ENCODE peak calls at places on chromosomes 16 and 17, in nine cellular contexts. B is effector memory CD4-positive, alpha-beta T cell; T is lower lobe of right lung; O is fibroblast of mammary gland; Z is NCI-H510A treated with DMSO at 0.1 percent for 48 hours; S is mesothelial cell of epicardium; J is non-pigmented ciliary epithelial cell; D is activated CD8-positive, alpha-beta T cell treated with anti-CD3 and anti-CD28 coated beads for 36 hours; L is HFF-Myc. N is an unnamed sample.

GRCh38 chr17:82696259-82696658 is 2.2 kb downstream of the RAB40B start:
- DNase-seq in O (no peak), L (no peak), S (no peak), T (no peak), Z (no peak), B (no peak), D (no peak), J (no peak), N (no peak)

GRCh38 chr17:8398980-8399379 is 1.4 kb upstream of the RNF222 start:
- DNase-seq in O (no peak), D (no peak), Z (no peak), S (no peak), L (no peak), T (no peak), J (no peak), B (no peak), N (no peak)

GRCh38 chr17:6543079-6544010 is 13.0 kb downstream of the PITPNM3 start:
- DNase-seq in L (no peak), S (no peak), Z (no peak), T (peak; percentile 19), J (no peak), D (no peak), B (no peak), O (no peak), N (no peak)

GRCh38 chr16:30794634-30795033 is 7.6 kb upstream of the ZNF629 start:
- DNase-seq in J (no peak), S (no peak), D (no peak), O (no peak), L (no peak), B (no peak), Z (no peak), T (no peak), N (no peak)

GRCh38 chr17:78739331-78739853 is 42.7 kb downstream of the CYTH1 start:
- DNase-seq in L (no peak), D (no peak), B (no peak), Z (no peak), J (no peak), T (no peak), S (no peak), O (no peak), N (no peak)

GRCh38 chr17:51700011-51700760 is 439.8 kb downstream of the UTP18 start:
- DNase-seq in J (no peak), D (no peak), L (no peak), S (no peak), O (no peak), T (no peak), Z (no peak), B (no peak), N (no peak)

GRCh38 chr16:75703341-75703740 is 2.1 kb upstream of the DUXB start:
- DNase-seq in S (no peak), O (peak; percentile 59), J (peak; percentile 8), T (no peak), L (no peak), B (no peak), D (no peak), Z (no peak), N (peak; percentile 15)

GRCh38 chr16:4653981-4654380 is 29.4 kb downstream of the MGRN1 start:
- DNase-seq in D (no peak), T (peak; percentile 88), S (no peak), B (no peak), O (no peak), J (no peak), L (no peak), Z (no peak), N (no peak)

GRCh38 chr17:3964203-3965122 is at the start of gene ATP2A3:
- DNase-seq in J (no peak), T (peak; percentile 61), L (no peak), O (no peak), D (peak; percentile 80), Z (peak; percentile 81), S (no peak), B (peak; percentile 55), N (no peak)

GRCh38 chr16:5865231-5865630 is 767.6 kb upstream of the EEF2KMT start:
- DNase-seq in Z (no peak), D (no peak), J (no peak), S (no peak), B (no peak), T (no peak), O (no peak), L (no peak), N (no peak)

GRCh38 chr17:34979650-34980352 is 511 bp upstream of the LIG3 start:
- DNase-seq in S (no peak), D (no peak), T (no peak), O (peak; percentile 51), J (no peak), B (no peak), L (no peak), Z (peak; percentile 22), N (peak; percentile 22)

GRCh38 chr17:79622201-79622601 is 11.3 kb upstream of the RBFOX3 start:
- DNase-seq in D (no peak), S (peak; percentile 28), L (no peak), O (no peak), B (no peak), J (no peak), Z (no peak), T (peak; percentile 18), N (no peak)

GRCh38 chr16:56841233-56841632 is 23.8 kb upstream of the SLC12A3 start:
- DNase-seq in J (no peak), B (no peak), Z (no peak), D (no peak), S (no peak), L (peak; percentile 71), T (no peak), O (peak; percentile 83), N (peak; percentile 69)

GRCh38 chr17:57350266-57350665 is 93.9 kb downstream of the MSI2 start:
- DNase-seq in Z (no peak), J (no peak), S (no peak), D (no peak), O (no peak), T (no peak), B (no peak), L (no peak), N (peak; percentile 70)

GRCh38 chr17:9021158-9021984 is at the start of gene NTN1:
- DNase-seq in Z (no peak), B (peak; percentile 25), D (peak; percentile 72), J (no peak), L (no peak), S (peak; percentile 69), T (peak; percentile 58), O (peak; percentile 15), N (peak; percentile 13)

GRCh38 chr17:78736526-78737079 is 45.5 kb downstream of the CYTH1 start:
- DNase-seq in O (peak; percentile 35), T (peak; percentile 93), B (peak; percentile 72), S (no peak), Z (peak; percentile 82), D (peak; percentile 74), L (no peak), J (no peak), N (no peak)

GRCh38 chr17:4344926-4345325 is 21.5 kb downstream of the UBE2G1 start:
- DNase-seq in J (no peak), O (no peak), Z (no peak), S (no peak), L (no peak), T (no peak), D (no peak), B (no peak), N (no peak)

GRCh38 chr16:70737377-70738082 is 51.7 kb upstream of the MTSS2 start:
- DNase-seq in L (peak; percentile 99), S (peak; percentile 49), D (peak; percentile 94), B (peak; percentile 16), J (no peak), T (peak; percentile 73), Z (peak; percentile 4), O (peak; percentile 99), N (peak; percentile 99)

GRCh38 chr17:60601443-60602384 is 1.7 kb downstream of the PPM1D start:
- DNase-seq in O (peak; percentile 84), Z (peak; percentile 89), S (peak; percentile 74), T (no peak), L (peak; percentile 65), B (peak; percentile 12), J (peak; percentile 46), D (peak; percentile 56), N (peak; percentile 81)

GRCh38 chr16:52528393-52529080 is 18.4 kb downstream of the TOX3 start:
- DNase-seq in L (no peak), J (no peak), D (no peak), S (no peak), B (no peak), Z (peak; percentile 54), O (no peak), T (peak; percentile 82), N (no peak)

GRCh38 chr17:63928966-63929695 is 3.0 kb downstream of the CD79B start:
- DNase-seq in J (no peak), D (no peak), L (no peak), B (no peak), T (no peak), Z (no peak), O (no peak), S (no peak), N (no peak)

GRCh38 chr16:75921281-75921680 is 195.0 kb upstream of the CPHXL start:
- DNase-seq in Z (no peak), S (no peak), O (no peak), B (no peak), D (no peak), J (no peak), T (no peak), L (no peak), N (no peak)

GRCh38 chr17:58184986-58185761 is 7.4 kb upstream of the EPX start:
- DNase-seq in D (no peak), L (no peak), Z (no peak), T (no peak), S (no peak), B (no peak), O (no peak), J (no peak), N (no peak)

GRCh38 chr17:28727727-28728363 is 743 bp upstream of the NEK8 start:
- DNase-seq in T (peak; percentile 64), B (peak; percentile 86), D (peak; percentile 97), Z (peak; percentile 91), S (peak; percentile 67), J (no peak), L (no peak), O (no peak), N (peak; percentile 48)

GRCh38 chr17:57459286-57459915 is 203.1 kb downstream of the MSI2 start:
- DNase-seq in B (no peak), O (peak; percentile 73), L (no peak), J (no peak), D (peak; percentile 69), Z (peak; percentile 79), S (no peak), T (no peak), N (peak; percentile 82)

GRCh38 chr16:64910351-64910750 is 211.5 kb downstream of the CDH11 start:
- DNase-seq in Z (no peak), T (no peak), B (no peak), D (no peak), J (peak; percentile 31), O (peak; percentile 98), L (peak; percentile 57), S (peak; percentile 39), N (peak; percentile 96)

GRCh38 chr16:85477801-85478363 is 135.2 kb upstream of the GSE1 start:
- DNase-seq in T (no peak), B (no peak), D (no peak), O (peak; percentile 8), J (no peak), L (no peak), S (no peak), Z (no peak), N (no peak)

GRCh38 chr17:7767425-7768021 is 50.0 kb downstream of the DNAH2 start:
- DNase-seq in Z (no peak), T (no peak), J (no peak), B (no peak), D (no peak), S (no peak), O (no peak), L (no peak), N (peak; percentile 47)

GRCh38 chr17:7220593-7221280 is 999 bp downstream of the ACADVL start:
- DNase-seq in O (peak; percentile 67), S (no peak), L (no peak), D (peak; percentile 81), Z (peak; percentile 20), J (no peak), T (peak; percentile 76), B (peak; percentile 21), N (peak; percentile 63)

GRCh38 chr17:37671813-37672544 is 28.7 kb upstream of the DDX52 start:
- DNase-seq in O (peak; percentile 92), Z (peak; percentile 92), L (peak; percentile 19), T (no peak), D (no peak), J (peak; percentile 74), B (no peak), S (no peak), N (peak; percentile 96)

GRCh38 chr17:66950886-66951604 is 13.5 kb upstream of the CACNG4 start:
- DNase-seq in T (no peak), L (no peak), D (no peak), S (no peak), Z (no peak), B (no peak), O (no peak), J (no peak), N (no peak)